ENCODE peak calls at places on chromosome 2, in nine cellular contexts. One of them, this sample, is unnamed.

GRCh38 chr2:240935101-240935876 is 29.2 kb downstream of the CROCC2 start:
- DNase-seq in CD8-positive, alpha-beta T cell: no peak
- DNase-seq in fibroblast of mammary gland: no peak
- DNase-seq in BJ: no peak
- DNase-seq in fibroblast of lung: no peak
- DNase-seq in A549: no peak
- DNase-seq in hepatocyte: no peak
- DNase-seq in NB4: no peak
- DNase-seq in Panc1: no peak
- DNase-seq in this sample: no peak

GRCh38 chr2:215548714-215549113 is 112.8 kb upstream of the FN1 start:
- DNase-seq in CD8-positive, alpha-beta T cell: no peak
- DNase-seq in fibroblast of mammary gland: no peak
- DNase-seq in BJ: no peak
- DNase-seq in fibroblast of lung: peak
- DNase-seq in A549: no peak
- DNase-seq in hepatocyte: peak
- DNase-seq in NB4: no peak
- DNase-seq in Panc1: no peak
- DNase-seq in this sample: peak

GRCh38 chr2:45353879-45354278 is 257.2 kb downstream of the SRBD1 start:
- DNase-seq in CD8-positive, alpha-beta T cell: no peak
- DNase-seq in fibroblast of mammary gland: peak
- DNase-seq in BJ: peak
- DNase-seq in fibroblast of lung: peak
- DNase-seq in A549: no peak
- DNase-seq in hepatocyte: peak
- DNase-seq in NB4: no peak
- DNase-seq in Panc1: peak
- DNase-seq in this sample: peak

GRCh38 chr2:236936446-236936940 is 149.2 kb upstream of the COPS8 start:
- DNase-seq in CD8-positive, alpha-beta T cell: no peak
- DNase-seq in fibroblast of mammary gland: no peak
- DNase-seq in BJ: no peak
- DNase-seq in fibroblast of lung: no peak
- DNase-seq in A549: no peak
- DNase-seq in hepatocyte: no peak
- DNase-seq in NB4: no peak
- DNase-seq in Panc1: no peak
- DNase-seq in this sample: no peak

GRCh38 chr2:120952318-120952717 is 216.7 kb downstream of the GLI2 start:
- DNase-seq in CD8-positive, alpha-beta T cell: no peak
- DNase-seq in fibroblast of mammary gland: peak
- DNase-seq in BJ: no peak
- DNase-seq in fibroblast of lung: peak
- DNase-seq in A549: no peak
- DNase-seq in hepatocyte: no peak
- DNase-seq in NB4: no peak
- DNase-seq in Panc1: no peak
- DNase-seq in this sample: peak

GRCh38 chr2:171668111-171668600 is 19.1 kb upstream of the DYNC1I2 start:
- DNase-seq in CD8-positive, alpha-beta T cell: no peak
- DNase-seq in fibroblast of mammary gland: no peak
- DNase-seq in BJ: no peak
- DNase-seq in fibroblast of lung: no peak
- DNase-seq in A549: no peak
- DNase-seq in hepatocyte: no peak
- DNase-seq in NB4: no peak
- DNase-seq in Panc1: no peak
- DNase-seq in this sample: no peak

GRCh38 chr2:102258386-102259074 is 52.8 kb upstream of the IL1RL1 start:
- DNase-seq in CD8-positive, alpha-beta T cell: no peak
- DNase-seq in fibroblast of mammary gland: peak
- DNase-seq in BJ: peak
- DNase-seq in fibroblast of lung: peak
- DNase-seq in A549: peak
- DNase-seq in hepatocyte: peak
- DNase-seq in NB4: peak
- DNase-seq in Panc1: peak
- DNase-seq in this sample: peak

GRCh38 chr2:190467575-190468083 is 59.5 kb downstream of the MFSD6 start:
- DNase-seq in CD8-positive, alpha-beta T cell: no peak
- DNase-seq in fibroblast of mammary gland: peak
- DNase-seq in BJ: no peak
- DNase-seq in fibroblast of lung: peak
- DNase-seq in A549: no peak
- DNase-seq in hepatocyte: no peak
- DNase-seq in NB4: no peak
- DNase-seq in Panc1: no peak
- DNase-seq in this sample: no peak

GRCh38 chr2:118774458-118775133 is 72.9 kb downstream of the EN1 start:
- DNase-seq in CD8-positive, alpha-beta T cell: no peak
- DNase-seq in fibroblast of mammary gland: peak
- DNase-seq in BJ: no peak
- DNase-seq in fibroblast of lung: peak
- DNase-seq in A549: peak
- DNase-seq in hepatocyte: peak
- DNase-seq in NB4: no peak
- DNase-seq in Panc1: peak
- DNase-seq in this sample: peak

GRCh38 chr2:38876407-38876806 is 631 bp downstream of the MORN2 start:
- DNase-seq in CD8-positive, alpha-beta T cell: no peak
- DNase-seq in fibroblast of mammary gland: no peak
- DNase-seq in BJ: no peak
- DNase-seq in fibroblast of lung: no peak
- DNase-seq in A549: peak
- DNase-seq in hepatocyte: no peak
- DNase-seq in NB4: no peak
- DNase-seq in Panc1: no peak
- DNase-seq in this sample: no peak

GRCh38 chr2:217075225-217075802 is 215.4 kb upstream of the TNP1 start:
- DNase-seq in CD8-positive, alpha-beta T cell: no peak
- DNase-seq in fibroblast of mammary gland: peak
- DNase-seq in BJ: no peak
- DNase-seq in fibroblast of lung: peak
- DNase-seq in A549: no peak
- DNase-seq in hepatocyte: peak
- DNase-seq in NB4: peak
- DNase-seq in Panc1: no peak
- DNase-seq in this sample: peak

GRCh38 chr2:162607915-162608314 is 230.7 kb downstream of the KCNH7 start:
- DNase-seq in CD8-positive, alpha-beta T cell: no peak
- DNase-seq in fibroblast of mammary gland: no peak
- DNase-seq in BJ: no peak
- DNase-seq in fibroblast of lung: no peak
- DNase-seq in A549: no peak
- DNase-seq in hepatocyte: peak
- DNase-seq in NB4: no peak
- DNase-seq in Panc1: no peak
- DNase-seq in this sample: no peak

GRCh38 chr2:195404650-195405049 is 252.4 kb upstream of the SLC39A10 start:
- DNase-seq in CD8-positive, alpha-beta T cell: no peak
- DNase-seq in fibroblast of mammary gland: no peak
- DNase-seq in BJ: no peak
- DNase-seq in fibroblast of lung: no peak
- DNase-seq in A549: no peak
- DNase-seq in hepatocyte: no peak
- DNase-seq in NB4: peak
- DNase-seq in Panc1: no peak
- DNase-seq in this sample: peak
- TF ChIP-seq CTCF in CD8-positive, alpha-beta T cell: peak
- TF ChIP-seq CTCF in fibroblast of mammary gland: no peak
- TF ChIP-seq CTCF in BJ: no peak
- TF ChIP-seq CTCF in fibroblast of lung: no peak
- TF ChIP-seq CTCF in A549: no peak
- TF ChIP-seq CTCF in hepatocyte: no peak
- TF ChIP-seq CTCF in NB4: no peak
- TF ChIP-seq CTCF in Panc1: no peak
- TF ChIP-seq CTCF in this sample: peak

GRCh38 chr2:31992934-31993333 is 17.9 kb downstream of the MEMO1 start:
- DNase-seq in CD8-positive, alpha-beta T cell: no peak
- DNase-seq in fibroblast of mammary gland: no peak
- DNase-seq in BJ: no peak
- DNase-seq in fibroblast of lung: no peak
- DNase-seq in A549: no peak
- DNase-seq in hepatocyte: no peak
- DNase-seq in NB4: no peak
- DNase-seq in Panc1: no peak
- DNase-seq in this sample: no peak
- H3K4me3 ChIP-seq in CD8-positive, alpha-beta T cell: no peak
- H3K4me3 ChIP-seq in fibroblast of mammary gland: no peak
- H3K4me3 ChIP-seq in BJ: no peak
- H3K4me3 ChIP-seq in fibroblast of lung: no peak
- H3K4me3 ChIP-seq in A549: no peak
- H3K4me3 ChIP-seq in hepatocyte: no peak
- H3K4me3 ChIP-seq in NB4: no peak
- H3K4me3 ChIP-seq in Panc1: no peak
- H3K4me3 ChIP-seq in this sample: no peak

GRCh38 chr2:24791452-24791851 is 1.7 kb downstream of the PTRHD1 start:
- DNase-seq in CD8-positive, alpha-beta T cell: no peak
- DNase-seq in fibroblast of mammary gland: no peak
- DNase-seq in BJ: no peak
- DNase-seq in fibroblast of lung: no peak
- DNase-seq in A549: no peak
- DNase-seq in hepatocyte: no peak
- DNase-seq in NB4: no peak
- DNase-seq in Panc1: no peak
- DNase-seq in this sample: no peak

GRCh38 chr2:24793752-24794477 is 690 bp downstream of the CENPO start:
- DNase-seq in CD8-positive, alpha-beta T cell: no peak
- DNase-seq in fibroblast of mammary gland: peak
- DNase-seq in BJ: no peak
- DNase-seq in fibroblast of lung: peak
- DNase-seq in A549: peak
- DNase-seq in hepatocyte: peak
- DNase-seq in NB4: peak
- DNase-seq in Panc1: no peak
- DNase-seq in this sample: peak

GRCh38 chr2:24797644-24798043 is 4.4 kb downstream of the CENPO start:
- DNase-seq in CD8-positive, alpha-beta T cell: no peak
- DNase-seq in fibroblast of mammary gland: no peak
- DNase-seq in BJ: no peak
- DNase-seq in fibroblast of lung: no peak
- DNase-seq in A549: no peak
- DNase-seq in hepatocyte: no peak
- DNase-seq in NB4: no peak
- DNase-seq in Panc1: no peak
- DNase-seq in this sample: no peak

GRCh38 chr2:24792542-24792873 is 683 bp downstream of the PTRHD1 start:
- DNase-seq in CD8-positive, alpha-beta T cell: no peak
- DNase-seq in fibroblast of mammary gland: no peak
- DNase-seq in BJ: no peak
- DNase-seq in fibroblast of lung: no peak
- DNase-seq in A549: no peak
- DNase-seq in hepatocyte: no peak
- DNase-seq in NB4: no peak
- DNase-seq in Panc1: no peak
- DNase-seq in this sample: no peak

DNA sequence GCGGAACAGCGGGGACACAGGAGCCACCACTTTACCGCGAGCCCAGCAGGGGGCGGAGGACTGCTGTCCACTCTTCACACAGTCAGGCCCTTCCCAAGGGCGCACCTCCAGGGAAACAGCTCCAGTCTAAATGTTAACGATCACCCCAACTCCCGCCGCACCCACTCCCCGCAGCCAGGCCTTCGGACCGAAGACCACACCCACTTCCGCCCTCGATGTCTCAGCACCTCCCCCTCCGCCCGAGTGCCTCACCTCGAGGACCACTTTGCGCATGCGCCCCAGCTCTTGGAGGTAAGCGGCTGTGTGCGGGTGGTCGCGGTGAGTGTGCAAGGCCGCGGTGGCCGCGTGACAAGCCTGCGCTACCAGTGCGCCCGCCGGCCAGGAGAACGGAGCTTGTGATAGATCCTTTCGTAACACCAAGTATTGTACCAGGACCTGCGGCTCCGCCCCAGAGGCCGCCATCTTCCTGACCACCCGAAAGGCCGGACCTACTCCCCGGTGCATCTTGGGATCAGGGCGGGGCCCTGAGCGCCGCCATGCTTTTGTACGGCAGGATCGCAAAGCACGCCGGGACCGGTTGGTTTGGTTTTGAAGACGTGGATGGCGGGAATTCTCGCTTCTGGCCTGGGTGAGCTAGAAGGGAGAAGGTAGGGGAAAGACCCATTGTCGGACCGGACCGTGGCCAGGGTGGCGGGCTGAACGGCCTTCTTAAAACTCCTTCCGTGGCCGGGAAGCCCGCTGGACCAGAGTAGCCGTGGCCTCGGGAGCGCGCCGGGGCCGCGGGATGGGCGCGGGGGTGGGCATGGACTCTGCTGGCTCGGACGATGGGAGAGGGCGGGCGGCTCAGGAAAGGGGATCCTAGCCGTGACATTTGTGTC is at the start of the genes CENPO and PTRHD1:
- DNase-seq in CD8-positive, alpha-beta T cell: peak
- DNase-seq in fibroblast of mammary gland: peak
- DNase-seq in BJ: peak
- DNase-seq in fibroblast of lung: peak
- DNase-seq in A549: peak
- DNase-seq in hepatocyte: peak
- DNase-seq in NB4: peak
- DNase-seq in Panc1: peak
- DNase-seq in this sample: peak
- TF ChIP-seq CTCF in CD8-positive, alpha-beta T cell: peak
- TF ChIP-seq CTCF in fibroblast of mammary gland: peak
- TF ChIP-seq CTCF in BJ: peak
- TF ChIP-seq CTCF in fibroblast of lung: peak
- TF ChIP-seq CTCF in A549: peak
- TF ChIP-seq CTCF in hepatocyte: peak
- TF ChIP-seq CTCF in NB4: peak
- TF ChIP-seq CTCF in Panc1: peak
- TF ChIP-seq CTCF in this sample: peak

GRCh38 chr2:128394004-128394730 is 75.5 kb upstream of the HS6ST1 start:
- DNase-seq in CD8-positive, alpha-beta T cell: no peak
- DNase-seq in fibroblast of mammary gland: no peak
- DNase-seq in BJ: no peak
- DNase-seq in fibroblast of lung: no peak
- DNase-seq in A549: no peak
- DNase-seq in hepatocyte: no peak
- DNase-seq in NB4: no peak
- DNase-seq in Panc1: no peak
- DNase-seq in this sample: no peak

GRCh38 chr2:128396946-128397345 is 78.3 kb upstream of the HS6ST1 start:
- DNase-seq in CD8-positive, alpha-beta T cell: no peak
- DNase-seq in fibroblast of mammary gland: no peak
- DNase-seq in BJ: no peak
- DNase-seq in fibroblast of lung: peak
- DNase-seq in A549: no peak
- DNase-seq in hepatocyte: no peak
- DNase-seq in NB4: no peak
- DNase-seq in Panc1: no peak
- DNase-seq in this sample: no peak

GRCh38 chr2:128395196-128395595 is 76.5 kb upstream of the HS6ST1 start:
- DNase-seq in CD8-positive, alpha-beta T cell: no peak
- DNase-seq in fibroblast of mammary gland: no peak
- DNase-seq in BJ: no peak
- DNase-seq in fibroblast of lung: no peak
- DNase-seq in A549: no peak
- DNase-seq in hepatocyte: no peak
- DNase-seq in NB4: no peak
- DNase-seq in Panc1: no peak
- DNase-seq in this sample: no peak

GRCh38 chr2:128396500-128396891 is 77.8 kb upstream of the HS6ST1 start:
- DNase-seq in CD8-positive, alpha-beta T cell: no peak
- DNase-seq in fibroblast of mammary gland: no peak
- DNase-seq in BJ: no peak
- DNase-seq in fibroblast of lung: no peak
- DNase-seq in A549: no peak
- DNase-seq in hepatocyte: peak
- DNase-seq in NB4: no peak
- DNase-seq in Panc1: no peak
- DNase-seq in this sample: no peak

GRCh38 chr2:128395640-128396499 is 77.2 kb upstream of the HS6ST1 start:
- DNase-seq in CD8-positive, alpha-beta T cell: no peak
- DNase-seq in fibroblast of mammary gland: no peak
- DNase-seq in BJ: no peak
- DNase-seq in fibroblast of lung: no peak
- DNase-seq in A549: no peak
- DNase-seq in hepatocyte: peak
- DNase-seq in NB4: no peak
- DNase-seq in Panc1: no peak
- DNase-seq in this sample: peak
- H3K4me3 ChIP-seq in CD8-positive, alpha-beta T cell: no peak
- H3K4me3 ChIP-seq in fibroblast of mammary gland: no peak
- H3K4me3 ChIP-seq in BJ: no peak
- H3K4me3 ChIP-seq in fibroblast of lung: no peak
- H3K4me3 ChIP-seq in A549: no peak
- H3K4me3 ChIP-seq in hepatocyte: no peak
- H3K4me3 ChIP-seq in NB4: no peak
- H3K4me3 ChIP-seq in Panc1: no peak
- H3K4me3 ChIP-seq in this sample: no peak

This sample was measured in fibroblast of pulmonary artery.